ENCODE peak calls at places on chromosomes 13 and 19, in nine cellular contexts. One of them, this sample, is unnamed.

GRCh38 chr13:94329754-94330551 is 149.5 kb downstream of the DCT start:
- DNase-seq in iPS-NIHi11: no peak
- DNase-seq in ascending aorta: peak
- DNase-seq in NCI-H1092: no peak
- DNase-seq in CD4-positive, alpha-beta memory T cell: no peak
- DNase-seq in GM12891: no peak
- DNase-seq in fibroblast of the conjunctiva: peak
- DNase-seq in epithelial cell of esophagus: peak
- DNase-seq in OCI-LY7: no peak
- DNase-seq in this sample: no peak

GRCh38 chr13:24199016-24199415 is 38.5 kb downstream of the SPATA13 start:
- DNase-seq in iPS-NIHi11: no peak
- DNase-seq in ascending aorta: no peak
- DNase-seq in NCI-H1092: no peak
- DNase-seq in CD4-positive, alpha-beta memory T cell: no peak
- DNase-seq in GM12891: no peak
- DNase-seq in fibroblast of the conjunctiva: no peak
- DNase-seq in epithelial cell of esophagus: no peak
- DNase-seq in OCI-LY7: no peak
- DNase-seq in this sample: no peak

GRCh38 chr19:44905437-44906160 is at the start of gene APOE:
- DNase-seq in iPS-NIHi11: peak
- DNase-seq in ascending aorta: no peak
- DNase-seq in NCI-H1092: no peak
- DNase-seq in CD4-positive, alpha-beta memory T cell: no peak
- DNase-seq in GM12891: no peak
- DNase-seq in fibroblast of the conjunctiva: no peak
- DNase-seq in epithelial cell of esophagus: no peak
- DNase-seq in OCI-LY7: no peak
- DNase-seq in this sample: no peak

GRCh38 chr19:52825765-52826164 is 4.3 kb upstream of the ZNF28 start:
- DNase-seq in iPS-NIHi11: no peak
- DNase-seq in ascending aorta: no peak
- DNase-seq in NCI-H1092: no peak
- DNase-seq in CD4-positive, alpha-beta memory T cell: no peak
- DNase-seq in GM12891: no peak
- DNase-seq in fibroblast of the conjunctiva: no peak
- DNase-seq in epithelial cell of esophagus: no peak
- DNase-seq in OCI-LY7: no peak
- DNase-seq in this sample: no peak

GRCh38 chr19:10416380-10417257 is 3.7 kb upstream of the PDE4A start:
- DNase-seq in iPS-NIHi11: peak
- DNase-seq in ascending aorta: peak
- DNase-seq in NCI-H1092: peak
- DNase-seq in CD4-positive, alpha-beta memory T cell: peak
- DNase-seq in GM12891: peak
- DNase-seq in fibroblast of the conjunctiva: peak
- DNase-seq in epithelial cell of esophagus: peak
- DNase-seq in OCI-LY7: peak
- DNase-seq in this sample: peak

GRCh38 chr19:45130888-45131615 is 29.7 kb downstream of the NKPD1 start:
- DNase-seq in iPS-NIHi11: no peak
- DNase-seq in ascending aorta: no peak
- DNase-seq in NCI-H1092: peak
- DNase-seq in CD4-positive, alpha-beta memory T cell: no peak
- DNase-seq in GM12891: no peak
- DNase-seq in fibroblast of the conjunctiva: no peak
- DNase-seq in epithelial cell of esophagus: peak
- DNase-seq in OCI-LY7: peak
- DNase-seq in this sample: peak

GRCh38 chr19:3061214-3062161 is 807 bp downstream of the TLE5 start:
- DNase-seq in iPS-NIHi11: peak
- DNase-seq in ascending aorta: peak
- DNase-seq in NCI-H1092: no peak
- DNase-seq in CD4-positive, alpha-beta memory T cell: peak
- DNase-seq in GM12891: peak
- DNase-seq in fibroblast of the conjunctiva: no peak
- DNase-seq in epithelial cell of esophagus: no peak
- DNase-seq in OCI-LY7: peak
- DNase-seq in this sample: peak

GRCh38 chr19:16441661-16442071 is 30.1 kb downstream of the EPS15L1 start:
- DNase-seq in iPS-NIHi11: peak
- DNase-seq in ascending aorta: no peak
- DNase-seq in NCI-H1092: peak
- DNase-seq in CD4-positive, alpha-beta memory T cell: no peak
- DNase-seq in GM12891: no peak
- DNase-seq in fibroblast of the conjunctiva: no peak
- DNase-seq in epithelial cell of esophagus: peak
- DNase-seq in OCI-LY7: peak
- DNase-seq in this sample: no peak

GRCh38 chr19:532578-533484 is 1.3 kb downstream of the CDC34 start:
- DNase-seq in iPS-NIHi11: no peak
- DNase-seq in ascending aorta: peak
- DNase-seq in NCI-H1092: peak
- DNase-seq in CD4-positive, alpha-beta memory T cell: peak
- DNase-seq in GM12891: no peak
- DNase-seq in fibroblast of the conjunctiva: peak
- DNase-seq in epithelial cell of esophagus: peak
- DNase-seq in OCI-LY7: peak
- DNase-seq in this sample: peak

GRCh38 chr19:35179830-35180229 is 25.3 kb downstream of the FXYD5 start:
- DNase-seq in iPS-NIHi11: no peak
- DNase-seq in ascending aorta: no peak
- DNase-seq in NCI-H1092: no peak
- DNase-seq in CD4-positive, alpha-beta memory T cell: no peak
- DNase-seq in GM12891: no peak
- DNase-seq in fibroblast of the conjunctiva: no peak
- DNase-seq in epithelial cell of esophagus: no peak
- DNase-seq in OCI-LY7: no peak
- DNase-seq in this sample: no peak

GRCh38 chr19:41861098-41861768 is 1.2 kb downstream of the RPS19 start:
- DNase-seq in iPS-NIHi11: no peak
- DNase-seq in ascending aorta: no peak
- DNase-seq in NCI-H1092: no peak
- DNase-seq in CD4-positive, alpha-beta memory T cell: no peak
- DNase-seq in GM12891: no peak
- DNase-seq in fibroblast of the conjunctiva: no peak
- DNase-seq in epithelial cell of esophagus: peak
- DNase-seq in OCI-LY7: peak
- DNase-seq in this sample: no peak

GRCh38 chr19:16394681-16395375 is 70.2 kb downstream of the KLF2 start:
- DNase-seq in iPS-NIHi11: no peak
- DNase-seq in ascending aorta: no peak
- DNase-seq in NCI-H1092: no peak
- DNase-seq in CD4-positive, alpha-beta memory T cell: no peak
- DNase-seq in GM12891: no peak
- DNase-seq in fibroblast of the conjunctiva: no peak
- DNase-seq in epithelial cell of esophagus: peak
- DNase-seq in OCI-LY7: no peak
- DNase-seq in this sample: no peak

GRCh38 chr19:48913114-48913513 is 13.0 kb downstream of the NUCB1 start:
- DNase-seq in iPS-NIHi11: peak
- DNase-seq in ascending aorta: no peak
- DNase-seq in NCI-H1092: no peak
- DNase-seq in CD4-positive, alpha-beta memory T cell: no peak
- DNase-seq in GM12891: no peak
- DNase-seq in fibroblast of the conjunctiva: no peak
- DNase-seq in epithelial cell of esophagus: no peak
- DNase-seq in OCI-LY7: peak
- DNase-seq in this sample: no peak

GRCh38 chr19:5926641-5927438 is 12.8 kb downstream of the CAPS start:
- DNase-seq in iPS-NIHi11: no peak
- DNase-seq in ascending aorta: peak
- DNase-seq in NCI-H1092: no peak
- DNase-seq in CD4-positive, alpha-beta memory T cell: no peak
- DNase-seq in GM12891: no peak
- DNase-seq in fibroblast of the conjunctiva: peak
- DNase-seq in epithelial cell of esophagus: no peak
- DNase-seq in OCI-LY7: no peak
- DNase-seq in this sample: no peak

GRCh38 chr13:102978168-102978567 is 88.0 kb downstream of the SLC10A2 start:
- DNase-seq in iPS-NIHi11: no peak
- DNase-seq in ascending aorta: no peak
- DNase-seq in NCI-H1092: no peak
- DNase-seq in CD4-positive, alpha-beta memory T cell: no peak
- DNase-seq in GM12891: no peak
- DNase-seq in fibroblast of the conjunctiva: peak
- DNase-seq in epithelial cell of esophagus: no peak
- DNase-seq in OCI-LY7: no peak
- DNase-seq in this sample: peak

GRCh38 chr19:35125746-35126623 is 8.9 kb downstream of the LGI4 start:
- DNase-seq in iPS-NIHi11: no peak
- DNase-seq in ascending aorta: no peak
- DNase-seq in NCI-H1092: no peak
- DNase-seq in CD4-positive, alpha-beta memory T cell: no peak
- DNase-seq in GM12891: no peak
- DNase-seq in fibroblast of the conjunctiva: no peak
- DNase-seq in epithelial cell of esophagus: no peak
- DNase-seq in OCI-LY7: no peak
- DNase-seq in this sample: no peak

GRCh38 chr13:51935326-51936171 is 73.8 kb downstream of the CCDC70 start:
- DNase-seq in iPS-NIHi11: peak
- DNase-seq in ascending aorta: no peak
- DNase-seq in NCI-H1092: no peak
- DNase-seq in CD4-positive, alpha-beta memory T cell: no peak
- DNase-seq in GM12891: no peak
- DNase-seq in fibroblast of the conjunctiva: no peak
- DNase-seq in epithelial cell of esophagus: peak
- DNase-seq in OCI-LY7: no peak
- DNase-seq in this sample: no peak

GRCh38 chr19:35055715-35056179 is 14.2 kb downstream of the HPN start:
- DNase-seq in iPS-NIHi11: peak
- DNase-seq in ascending aorta: no peak
- DNase-seq in NCI-H1092: no peak
- DNase-seq in CD4-positive, alpha-beta memory T cell: no peak
- DNase-seq in GM12891: no peak
- DNase-seq in fibroblast of the conjunctiva: no peak
- DNase-seq in epithelial cell of esophagus: peak
- DNase-seq in OCI-LY7: peak
- DNase-seq in this sample: peak

GRCh38 chr13:27194895-27195764 is 23.5 kb upstream of the USP12 start:
- DNase-seq in iPS-NIHi11: peak
- DNase-seq in ascending aorta: no peak
- DNase-seq in NCI-H1092: no peak
- DNase-seq in CD4-positive, alpha-beta memory T cell: no peak
- DNase-seq in GM12891: no peak
- DNase-seq in fibroblast of the conjunctiva: peak
- DNase-seq in epithelial cell of esophagus: peak
- DNase-seq in OCI-LY7: no peak
- DNase-seq in this sample: no peak

GRCh38 chr19:6519289-6519688 is 11.5 kb upstream of the TNFSF9 start:
- DNase-seq in iPS-NIHi11: no peak
- DNase-seq in ascending aorta: no peak
- DNase-seq in NCI-H1092: no peak
- DNase-seq in CD4-positive, alpha-beta memory T cell: no peak
- DNase-seq in GM12891: no peak
- DNase-seq in fibroblast of the conjunctiva: peak
- DNase-seq in epithelial cell of esophagus: peak
- DNase-seq in OCI-LY7: no peak
- DNase-seq in this sample: peak

GRCh38 chr19:41893899-41894298 is 10.9 kb downstream of the ARHGEF1 start:
- DNase-seq in iPS-NIHi11: peak
- DNase-seq in ascending aorta: no peak
- DNase-seq in NCI-H1092: no peak
- DNase-seq in CD4-positive, alpha-beta memory T cell: no peak
- DNase-seq in GM12891: no peak
- DNase-seq in fibroblast of the conjunctiva: no peak
- DNase-seq in epithelial cell of esophagus: no peak
- DNase-seq in OCI-LY7: peak
- DNase-seq in this sample: peak

GRCh38 chr13:100423375-100423774 is 165.2 kb downstream of the GGACT start:
- DNase-seq in iPS-NIHi11: no peak
- DNase-seq in ascending aorta: no peak
- DNase-seq in NCI-H1092: no peak
- DNase-seq in CD4-positive, alpha-beta memory T cell: no peak
- DNase-seq in GM12891: no peak
- DNase-seq in fibroblast of the conjunctiva: peak
- DNase-seq in epithelial cell of esophagus: peak
- DNase-seq in OCI-LY7: no peak
- DNase-seq in this sample: no peak

GRCh38 chr19:17779281-17779930 is 15.5 kb upstream of the B3GNT3 start:
- DNase-seq in iPS-NIHi11: peak
- DNase-seq in ascending aorta: no peak
- DNase-seq in NCI-H1092: no peak
- DNase-seq in CD4-positive, alpha-beta memory T cell: no peak
- DNase-seq in GM12891: no peak
- DNase-seq in fibroblast of the conjunctiva: no peak
- DNase-seq in epithelial cell of esophagus: peak
- DNase-seq in OCI-LY7: no peak
- DNase-seq in this sample: no peak

This sample was measured in GM12865.